ENCODE peak calls at places on chromosomes 4 and X, in five cellular contexts. K is H9, G is IMR-90, R is mesenchymal stem cell, Y is H1. W is an unnamed sample.

GRCh38 chr4:73964862-73965611 is 16.8 kb downstream of the PF4 start:
- DNase-seq in Y (peak), G (no peak), K (peak), R (peak), W (no peak)

GRCh38 chr4:39235701-39236100 is 53.4 kb downstream of the WDR19 start:
- DNase-seq in R (no peak), G (no peak), K (no peak), Y (no peak), W (no peak)

GRCh38 chr4:115515379-115516171 is 402.2 kb upstream of the NDST4 start:
- DNase-seq in G (no peak), R (peak), Y (no peak), K (no peak), W (no peak)

GRCh38 chrX:152177497-152178269 is 39.3 kb upstream of the MAGEA10 start:
- DNase-seq in K (no peak), G (no peak), Y (no peak), R (no peak), W (no peak)

GRCh38 chrX:1657367-1658082 is 42.7 kb downstream of the ASMT start:
- DNase-seq in G (no peak), K (no peak), R (no peak), Y (no peak), W (no peak)

GRCh38 chr4:164536829-164537228 is 217.1 kb upstream of the SMIM31 start:
- DNase-seq in K (no peak), Y (no peak), G (peak), R (peak), W (peak)

GRCh38 chr4:78298618-78299017 is 241.5 kb downstream of the FRAS1 start:
- DNase-seq in R (no peak), G (peak), K (no peak), Y (no peak), W (no peak)

GRCh38 chrX:16386126-16386525 is 218.8 kb downstream of the MAGEB17 start:
- DNase-seq in R (no peak), Y (no peak), G (peak), K (no peak), W (no peak)

GRCh38 chr4:101191302-101192098 is 155.8 kb downstream of the PPP3CA start:
- DNase-seq in R (peak), K (peak), Y (peak), G (peak), W (no peak)

GRCh38 chr4:78704981-78705757 is 71.0 kb upstream of the BMP2K start:
- DNase-seq in Y (no peak), R (no peak), K (no peak), G (peak), W (no peak)

GRCh38 chrX:53263597-53264094 is 17.7 kb downstream of the IQSEC2 start:
- DNase-seq in R (peak), K (no peak), G (peak), Y (no peak), W (peak)

GRCh38 chr4:206054-206453 is 81.8 kb downstream of the ZNF718 start:
- DNase-seq in G (no peak), R (no peak), Y (no peak), K (no peak), W (no peak)
- H4K91ac ChIP-seq in G (no peak), R (no peak), Y (peak), K (no peak), W (no peak)

GRCh38 chr4:3389879-3390840 is 51.6 kb upstream of the HGFAC start:
- DNase-seq in G (no peak), Y (peak), R (no peak), K (no peak), W (no peak)
- H4K91ac ChIP-seq in G (peak), Y (no peak), R (no peak), K (no peak), W (no peak)

DNA sequence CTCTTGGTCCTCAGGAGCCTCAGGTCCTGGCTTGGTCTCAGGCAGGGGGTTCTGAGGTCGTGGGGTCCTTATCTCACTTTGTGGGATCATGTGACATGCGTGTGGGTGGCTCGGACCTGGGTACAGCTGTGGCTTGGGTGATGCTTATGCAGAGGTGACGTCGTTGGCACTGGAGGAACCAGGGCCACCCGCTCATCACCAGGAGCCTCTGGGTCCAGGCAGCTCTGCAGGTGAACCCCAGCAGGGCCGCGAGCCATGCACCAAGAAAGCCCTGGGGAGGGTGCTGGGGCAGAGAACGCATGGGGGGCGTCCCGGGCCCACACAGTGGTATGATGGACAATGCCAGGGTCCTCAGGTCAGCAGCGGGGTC is 8.7 kb downstream of the ATP5ME start:
- DNase-seq in G (no peak), R (no peak), K (peak), Y (no peak), W (no peak)
- H4K91ac ChIP-seq in G (no peak), R (no peak), K (no peak), Y (no peak), W (no peak)

DNA sequence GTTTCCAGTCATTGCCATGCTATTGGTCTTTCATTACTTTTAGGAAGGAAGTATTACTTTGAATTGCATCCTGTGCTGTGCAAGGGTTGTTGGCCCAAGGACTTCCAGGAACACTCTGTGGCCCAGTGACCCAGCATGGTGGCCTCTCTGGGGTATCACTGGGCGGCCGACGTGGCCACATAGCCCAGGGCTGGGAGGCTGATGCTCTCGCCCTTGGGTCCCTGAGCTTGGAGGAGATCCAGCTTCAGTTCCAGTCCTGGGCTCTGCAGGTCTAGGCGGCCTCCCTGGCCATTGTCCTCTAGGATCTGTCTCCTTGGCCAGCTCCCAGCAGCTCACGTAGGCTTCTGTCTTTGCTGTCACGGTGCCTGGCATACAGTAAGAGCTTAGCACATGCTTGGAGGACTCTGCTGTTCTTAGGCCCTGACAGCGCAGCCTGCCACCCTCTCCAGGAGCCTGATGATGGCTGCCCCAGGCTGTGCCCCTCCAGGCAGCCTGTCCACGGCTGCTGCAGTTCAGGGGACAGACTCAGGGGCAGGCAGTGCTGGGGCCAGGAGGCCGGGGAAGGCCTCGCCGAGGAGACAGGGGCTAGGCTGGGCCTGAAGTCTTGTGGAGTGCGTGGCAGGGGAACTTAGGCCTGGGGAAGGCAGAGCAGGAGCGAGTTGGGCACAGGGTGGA is 42.2 kb downstream of the SORCS2 start:
- DNase-seq in K (no peak), R (no peak), Y (no peak), G (no peak), W (no peak)
- H4K91ac ChIP-seq in K (no peak), R (no peak), Y (no peak), G (no peak), W (no peak)

GRCh38 chr4:1651609-1652008 is 32.5 kb downstream of the FAM53A start:
- DNase-seq in G (no peak), K (no peak), R (peak), Y (no peak), W (no peak)
- H4K91ac ChIP-seq in G (no peak), K (no peak), R (no peak), Y (peak), W (no peak)

GRCh38 chrX:48600226-48600625 is 2.9 kb downstream of the WDR13 start:
- DNase-seq in K (no peak), R (no peak), G (no peak), Y (no peak), W (no peak)

GRCh38 chrX:48595929-48596328 is 1.4 kb upstream of the WDR13 start:
- DNase-seq in K (no peak), Y (no peak), R (no peak), G (no peak), W (no peak)

GRCh38 chrX:48598645-48599044 is 1.4 kb downstream of the WDR13 start:
- DNase-seq in Y (no peak), R (no peak), K (no peak), G (no peak), W (no peak)

GRCh38 chrX:48599341-48599740 is 2.0 kb downstream of the WDR13 start:
- DNase-seq in K (no peak), R (no peak), Y (no peak), G (no peak), W (no peak)

DNA sequence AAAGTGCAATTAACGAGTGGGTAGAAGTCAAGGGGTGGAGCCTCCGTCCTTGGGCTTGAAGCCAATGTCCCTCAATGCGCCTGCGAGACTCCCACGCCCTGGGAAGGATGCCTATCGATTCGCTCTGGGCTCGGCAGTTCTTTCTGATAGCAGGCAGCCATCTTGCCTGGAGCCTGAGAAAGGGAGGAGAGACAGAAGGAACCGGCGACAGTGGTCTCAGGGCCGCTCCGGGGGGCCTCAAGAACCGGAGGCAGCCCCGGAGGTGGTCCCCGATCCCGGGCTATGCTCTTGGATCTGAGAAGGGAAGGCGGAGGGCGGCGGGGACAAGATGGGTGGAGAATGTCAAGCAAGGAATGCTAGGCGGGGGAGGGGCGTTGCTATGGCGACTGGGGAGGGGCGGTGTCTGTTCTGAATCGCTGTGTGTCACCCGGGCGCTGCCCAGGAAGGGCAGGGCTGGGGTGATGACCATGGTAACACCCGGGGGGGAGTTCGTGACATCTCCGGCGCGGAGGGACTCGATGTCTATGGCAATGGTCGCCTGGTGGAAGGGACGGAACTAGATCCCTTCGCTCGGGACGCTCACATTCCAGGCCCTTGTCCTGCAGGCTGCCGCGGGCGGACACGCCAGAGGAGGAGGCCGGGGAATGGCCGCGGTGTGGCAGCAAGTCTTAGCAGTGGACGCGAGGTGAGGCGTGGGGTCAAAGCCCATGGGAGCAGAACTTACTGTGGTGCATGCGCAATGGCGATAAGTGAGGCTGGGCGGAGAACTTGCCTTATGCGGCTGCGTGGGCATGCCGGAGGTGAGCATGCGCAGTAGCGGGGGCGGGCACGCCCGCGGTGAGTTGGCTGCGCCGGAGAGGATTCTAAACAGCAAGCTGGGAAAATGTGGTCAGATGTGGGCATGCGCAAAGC is at the start of gene WDR13:
- DNase-seq in G (peak), R (peak), K (peak), Y (peak), W (peak)
- H4K91ac ChIP-seq in G (peak), R (peak), K (no peak), Y (peak), W (peak)

GRCh38 chr4:64330143-64330542 is 79.1 kb downstream of the TECRL start:
- DNase-seq in Y (no peak), K (no peak), R (no peak), G (no peak), W (no peak)

GRCh38 chr4:64326507-64326906 is 82.7 kb downstream of the TECRL start:
- DNase-seq in Y (no peak), G (no peak), R (no peak), K (no peak), W (no peak)

GRCh38 chr4:64327237-64327636 is 82.0 kb downstream of the TECRL start:
- DNase-seq in R (no peak), Y (no peak), G (no peak), K (no peak), W (no peak)
- H4K91ac ChIP-seq in R (no peak), Y (no peak), G (no peak), K (no peak), W (no peak)

GRCh38 chr4:8356856-8357255 is 83.7 kb downstream of the ACOX3 start:
- DNase-seq in G (no peak), Y (no peak), R (no peak), K (peak), W (no peak)
- H4K91ac ChIP-seq in G (no peak), Y (peak), R (no peak), K (no peak), W (no peak)

GRCh38 chr4:24913099-24913445 is 230 bp upstream of the CCDC149 start:
- DNase-seq in G (no peak), K (peak), Y (no peak), R (no peak), W (peak)
- H4K91ac ChIP-seq in G (peak), K (no peak), Y (no peak), R (peak), W (peak)